ENCODE peak calls at places on chromosomes 3 and 15, in five cellular contexts. R is T follicular helper cell, U is ACHN, J is progenitor cell of endocrine pancreas, V is cerebellar cortex. W is an unnamed sample.

GRCh38 chr3:169429328-169429727 is 234.2 kb downstream of the MECOM start:
- DNase-seq in J (no peak), V (no peak), U (no peak), R (no peak), W (no peak)

GRCh38 chr15:39869251-39869650 is 50.8 kb downstream of the GPR176 start:
- DNase-seq in U (no peak), J (no peak), V (no peak), R (no peak), W (no peak)

GRCh38 chr15:55915876-55916567 is 77.4 kb downstream of the NEDD4 start:
- DNase-seq in R (no peak), J (no peak), V (no peak), U (no peak), W (no peak)

GRCh38 chr3:140499114-140499757 is 178.6 kb upstream of the TRIM42 start:
- DNase-seq in J (no peak), U (peak), V (peak), R (no peak), W (no peak)

GRCh38 chr15:82132116-82132515 is 86.3 kb upstream of the MEX3B start:
- DNase-seq in U (no peak), R (no peak), J (no peak), V (no peak), W (no peak)

GRCh38 chr3:30073622-30074021 is 532.8 kb upstream of the TGFBR2 start:
- DNase-seq in V (no peak), J (no peak), U (no peak), R (no peak), W (no peak)

GRCh38 chr15:50940506-50940905 is 32.0 kb downstream of the AP4E1 start:
- DNase-seq in J (no peak), U (no peak), V (no peak), R (no peak), W (no peak)

GRCh38 chr15:53530762-53531161 is 228.7 kb downstream of the WDR72 start:
- DNase-seq in V (no peak), J (no peak), R (no peak), U (peak), W (no peak)

GRCh38 chr3:14902719-14903118 is 44.7 kb upstream of the NR2C2 start:
- DNase-seq in U (no peak), V (no peak), J (no peak), R (no peak), W (no peak)

GRCh38 chr3:177358968-177359600 is 161.8 kb upstream of the TBL1XR1 start:
- DNase-seq in J (peak), U (peak), V (peak), R (peak), W (peak)

GRCh38 chr15:25712192-25712960 is 150.8 kb downstream of the ATP10A start:
- DNase-seq in U (no peak), R (no peak), J (no peak), V (no peak), W (no peak)

GRCh38 chr3:139638518-139638917 is 39.3 kb downstream of the NMNAT3 start:
- DNase-seq in U (no peak), R (no peak), V (no peak), J (no peak), W (no peak)

GRCh38 chr3:64120876-64121275 is 97.6 kb upstream of the PSMD6 start:
- DNase-seq in V (peak), U (no peak), R (no peak), J (no peak), W (no peak)

GRCh38 chr3:41200669-41201021 is 1.3 kb downstream of the CTNNB1 start:
- DNase-seq in V (peak), R (peak), U (peak), J (no peak), W (peak)

GRCh38 chr15:45186771-45187577 is 792 bp downstream of the SHF start:
- DNase-seq in V (peak), U (no peak), R (no peak), J (no peak), W (no peak)

GRCh38 chr3:126568776-126569342 is 10.1 kb upstream of the C3orf22 start:
- DNase-seq in U (no peak), V (no peak), J (no peak), R (no peak), W (no peak)

GRCh38 chr3:78751266-78751665 is 1016.5 kb downstream of the ROBO1 start:
- DNase-seq in R (no peak), V (no peak), J (no peak), U (no peak), W (no peak)

GRCh38 chr3:190384241-190384863 is 3.6 kb upstream of the CLDN16 start:
- DNase-seq in J (no peak), V (peak), R (no peak), U (peak), W (no peak)

GRCh38 chr15:83208357-83208661 is 686 bp upstream of the HDGFL3 start:
- DNase-seq in V (peak), R (no peak), J (no peak), U (peak), W (no peak)

GRCh38 chr3:189953551-189953950 is 167.1 kb downstream of the P3H2 start:
- DNase-seq in J (no peak), U (no peak), R (no peak), V (no peak), W (no peak)

GRCh38 chr3:117355566-117355965 is 646.0 kb downstream of the TUSC7 start:
- DNase-seq in U (no peak), J (no peak), R (no peak), V (no peak), W (no peak)

GRCh38 chr3:185151101-185151958 is 1.5 kb downstream of the C3orf70 start:
- DNase-seq in V (peak), R (no peak), U (no peak), J (no peak), W (no peak)

GRCh38 chr3:134260984-134261383 is 10.3 kb upstream of the RYK start:
- DNase-seq in V (no peak), J (no peak), R (no peak), U (no peak), W (no peak)

GRCh38 chr3:99846472-99846871 is 28.8 kb downstream of the CMSS1 start:
- DNase-seq in J (no peak), U (no peak), R (no peak), V (no peak), W (no peak)

GRCh38 chr15:61680260-61681037 is 379.8 kb downstream of the VPS13C start:
- DNase-seq in U (no peak), V (no peak), J (no peak), R (no peak), W (no peak)

GRCh38 chr3:191085091-191085490 is 114.0 kb upstream of the OSTN start:
- DNase-seq in U (no peak), J (no peak), V (no peak), R (no peak), W (no peak)

GRCh38 chr15:27454281-27455060 is 483.5 kb downstream of the GABRG3 start:
- DNase-seq in R (no peak), J (no peak), V (no peak), U (peak), W (no peak)

GRCh38 chr3:187713504-187713903 is 11.1 kb upstream of the RTP2 start:
- DNase-seq in R (no peak), J (no peak), V (no peak), U (peak), W (peak)

GRCh38 chr3:30616347-30617027 is 10.1 kb downstream of the TGFBR2 start:
- DNase-seq in J (no peak), R (no peak), V (no peak), U (no peak), W (no peak)

GRCh38 chr3:140377644-140378043 is 300.2 kb upstream of the TRIM42 start:
- DNase-seq in J (no peak), V (no peak), R (no peak), U (no peak), W (no peak)

GRCh38 chr3:153273767-153274443 is 111.9 kb downstream of the RAP2B start:
- DNase-seq in U (no peak), R (no peak), J (no peak), V (no peak), W (no peak)

GRCh38 chr3:119293761-119294401 is at the start of gene ARHGAP31:
- DNase-seq in R (peak), V (peak), U (peak), J (peak), W (peak)

GRCh38 chr3:109257269-109257668 is 59.0 kb downstream of the DPPA2 start:
- DNase-seq in U (no peak), R (no peak), V (no peak), J (no peak), W (no peak)

GRCh38 chr3:181081930-181082329 is 92.4 kb upstream of the DNAJC19 start:
- DNase-seq in R (no peak), J (no peak), U (no peak), V (no peak), W (no peak)

GRCh38 chr3:102736288-102736960 is 301.6 kb downstream of the ZPLD1 start:
- DNase-seq in U (no peak), R (no peak), V (no peak), J (no peak), W (no peak)

GRCh38 chr3:132289311-132289710 is 27.9 kb upstream of the ACP3 start:
- DNase-seq in J (no peak), V (no peak), U (no peak), R (no peak), W (no peak)

GRCh38 chr15:38134252-38134651 is 118.4 kb upstream of the SPRED1 start:
- DNase-seq in U (no peak), V (no peak), R (no peak), J (no peak), W (no peak)